ENCODE peak calls at places on chromosomes 16 and 17, in nine cellular contexts. H is aorta, Y is suprapubic skin, I is heart right ventricle, T is fibroblast of lung, Z is AG04450, U is hepatocyte, M is A549, B is adrenal gland. F is an unnamed sample. For H3K9me3, the result is how much of the 10 kb centered on the place peaks cover.

GRCh38 chr16:49351119-49351518 is 22.5 kb upstream of the C16orf78 start:
- DNase-seq in H (no peak), Y (no peak), I (no peak), T (no peak), Z (no peak), U (no peak), M (no peak), B (no peak), F (no peak)

GRCh38 chr16:20920799-20921198 is 20.2 kb downstream of the LYRM1 start:
- DNase-seq in H (no peak), Y (no peak), I (no peak), T (no peak), Z (no peak), U (no peak), M (no peak), B (no peak), F (no peak)

GRCh38 chr17:31424944-31425582 is 33.6 kb downstream of the RAB11FIP4 start:
- DNase-seq in H (no peak), Y (no peak), I (no peak), T (peak), Z (no peak), U (peak), M (no peak), B (peak), F (peak)

GRCh38 chr17:3964203-3965122 is at the start of gene ATP2A3:
- DNase-seq in H (no peak), Y (no peak), I (peak), T (no peak), Z (no peak), U (peak), M (no peak), B (no peak), F (peak)

GRCh38 chr16:66984902-66985311 is 3.5 kb upstream of the CES4A start:
- DNase-seq in H (no peak), Y (no peak), I (no peak), T (no peak), Z (no peak), U (no peak), M (no peak), B (no peak), F (no peak)

GRCh38 chr16:81326971-81327370 is 12.2 kb downstream of the GAN start:
- DNase-seq in H (no peak), Y (no peak), I (no peak), T (no peak), Z (no peak), U (no peak), M (no peak), B (no peak), F (no peak)

GRCh38 chr16:50593410-50594139 is 45.4 kb downstream of the NKD1 start:
- DNase-seq in H (no peak), Y (no peak), I (no peak), T (no peak), Z (no peak), U (no peak), M (no peak), B (no peak), F (no peak)

GRCh38 chr17:57363998-57364645 is 107.8 kb downstream of the MSI2 start:
- DNase-seq in H (no peak), Y (no peak), I (no peak), T (no peak), Z (no peak), U (no peak), M (no peak), B (no peak), F (no peak)

GRCh38 chr16:11744075-11744470 is 1.4 kb upstream of the TXNDC11 start:
- DNase-seq in H (no peak), Y (no peak), I (no peak), T (no peak), Z (no peak), U (no peak), M (no peak), B (no peak), F (no peak)

GRCh38 chr16:75860654-75861053 is 134.4 kb upstream of the CPHXL start:
- DNase-seq in H (no peak), Y (no peak), I (no peak), T (peak), Z (no peak), U (peak), M (no peak), B (no peak), F (peak)

GRCh38 chr16:70737377-70738082 is 51.7 kb upstream of the MTSS2 start:
- DNase-seq in H (peak), Y (peak), I (peak), T (peak), Z (peak), U (peak), M (no peak), B (peak), F (peak)

GRCh38 chr17:79936661-79937434 is 97.6 kb upstream of the CBX4 start:
- DNase-seq in H (no peak), Y (no peak), I (peak), T (no peak), Z (no peak), U (no peak), M (no peak), B (no peak), F (no peak)

GRCh38 chr17:64306850-64307463 is 43.9 kb upstream of the TEX2 start:
- DNase-seq in H (peak), Y (no peak), I (peak), T (peak), Z (peak), U (peak), M (peak), B (peak), F (peak)

GRCh38 chr16:86896976-86897375 is 318.6 kb downstream of the FOXL1 start:
- DNase-seq in H (peak), Y (no peak), I (no peak), T (no peak), Z (no peak), U (no peak), M (no peak), B (no peak), F (no peak)

GRCh38 chr16:48426244-48427135 is 41.3 kb upstream of the SIAH1 start:
- DNase-seq in H (no peak), Y (no peak), I (no peak), T (peak), Z (no peak), U (no peak), M (no peak), B (no peak), F (no peak)

GRCh38 chr17:22459331-22459952 is 767.1 kb downstream of the KCNJ18 start:
- DNase-seq in H (no peak), Y (no peak), I (no peak), T (no peak), Z (no peak), U (no peak), M (no peak), B (no peak), F (no peak)
- H3K9me3 ChIP-seq in H (under half), Y (under half), I (under half), T (under half), Z (under half), U (under half), M (under half), B (under half), F (under half)

DNA sequence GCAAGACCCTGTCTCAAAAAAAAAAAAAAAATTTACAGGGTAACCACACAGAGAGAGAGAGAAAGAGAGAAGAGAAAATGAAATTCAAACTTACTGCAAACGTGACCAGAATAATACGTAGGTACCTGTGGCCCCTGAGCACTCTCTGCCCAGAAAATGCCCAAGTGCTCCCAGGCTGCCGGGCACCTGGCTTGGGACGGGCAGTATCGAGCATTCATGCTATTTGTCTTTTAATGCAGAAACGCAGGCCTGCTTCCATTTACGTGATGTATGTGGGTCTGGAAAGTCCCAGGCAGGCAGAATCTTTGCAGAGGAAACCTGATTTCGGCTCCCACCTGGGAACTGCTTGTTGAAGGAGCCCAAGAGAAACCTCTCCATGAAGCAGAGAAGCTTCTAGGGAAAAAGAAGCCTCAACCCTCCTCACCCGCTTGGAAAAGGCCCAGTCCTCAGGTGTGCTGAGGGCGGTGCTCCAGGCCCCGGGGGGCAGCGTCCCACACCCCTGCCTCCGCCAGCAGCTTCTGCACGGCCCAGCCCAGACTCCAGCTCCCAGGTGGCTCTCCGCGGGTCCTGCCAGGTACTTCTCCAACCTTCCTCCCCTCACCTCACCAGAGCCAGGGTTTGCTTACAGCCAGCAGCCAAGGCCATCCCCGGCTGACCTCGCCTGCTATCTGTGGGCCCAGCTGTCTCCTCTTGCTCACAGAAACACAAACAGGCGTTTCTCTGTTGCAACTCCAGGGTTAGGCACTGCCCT is 14.0 kb downstream of the RPH3AL start:
- DNase-seq in H (peak), Y (peak), I (no peak), T (no peak), Z (no peak), U (peak), M (no peak), B (peak), F (peak)
- H3K4me3 ChIP-seq in H (no peak), Y (no peak), I (no peak), T (no peak), Z (no peak), U (no peak), M (no peak), B (no peak), F (no peak)

GRCh38 chr16:57266531-57267268 is 17.8 kb downstream of the PLLP start:
- DNase-seq in H (no peak), Y (no peak), I (no peak), T (peak), Z (no peak), U (no peak), M (no peak), B (no peak), F (peak)

GRCh38 chr16:57271063-57271345 is 13.5 kb downstream of the PLLP start:
- DNase-seq in H (no peak), Y (peak), I (no peak), T (no peak), Z (no peak), U (no peak), M (no peak), B (no peak), F (no peak)

GRCh38 chr16:57271867-57272495 is 12.5 kb downstream of the PLLP start:
- DNase-seq in H (no peak), Y (peak), I (no peak), T (no peak), Z (no peak), U (no peak), M (no peak), B (no peak), F (no peak)

GRCh38 chr16:57270221-57271062 is 14.0 kb downstream of the PLLP start:
- DNase-seq in H (no peak), Y (peak), I (no peak), T (no peak), Z (no peak), U (no peak), M (no peak), B (no peak), F (no peak)

DNA sequence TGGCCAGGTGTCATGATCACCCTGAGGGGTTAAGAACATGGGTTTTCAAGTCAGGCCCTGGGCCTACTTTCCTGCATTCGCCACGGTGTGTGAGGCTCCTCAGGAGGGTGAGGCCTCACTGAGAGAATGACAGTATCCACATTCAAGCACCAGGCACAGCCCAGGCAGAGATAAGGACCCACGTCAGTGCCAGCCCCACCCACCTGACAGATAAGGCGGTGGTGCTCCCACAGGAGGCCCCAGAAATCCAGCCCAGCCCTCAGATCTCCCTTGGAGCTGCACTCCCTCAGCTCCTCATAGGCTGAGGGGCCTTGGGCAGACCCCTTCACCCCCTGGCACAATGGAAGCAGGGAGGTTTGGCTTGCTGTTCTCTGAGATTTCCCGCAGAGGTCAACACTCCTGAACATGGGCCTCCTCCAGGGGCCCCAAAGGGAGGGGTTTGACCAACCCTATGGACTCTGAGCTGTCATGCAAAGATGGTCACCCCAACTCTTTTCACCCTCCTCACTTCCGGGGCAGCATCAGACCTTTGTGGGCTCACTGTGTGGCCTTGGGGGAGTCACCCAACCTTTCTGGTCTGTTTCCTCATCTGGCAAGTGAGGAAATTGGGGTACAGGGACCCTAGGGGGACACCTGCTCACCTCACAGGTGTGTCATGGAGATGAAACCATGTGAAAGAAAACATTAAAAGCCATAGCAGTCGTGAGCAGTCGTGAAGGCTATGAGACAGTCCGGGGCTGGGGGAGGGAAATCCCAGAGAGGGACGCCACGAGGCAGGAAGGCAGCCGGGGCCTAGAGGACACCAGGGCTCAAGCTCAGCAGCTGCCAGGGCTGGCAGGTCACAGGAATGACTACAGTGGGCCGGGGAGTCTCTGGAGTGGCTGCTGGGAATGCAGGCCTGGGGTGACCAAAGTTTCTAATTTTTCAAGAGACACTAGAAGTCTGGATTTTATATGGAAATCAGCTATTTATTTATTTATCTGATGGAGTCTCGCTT is 15.4 kb downstream of the PLLP start:
- DNase-seq in H (no peak), Y (peak), I (peak), T (peak), Z (no peak), U (peak), M (peak), B (peak), F (peak)
- H3K9me3 ChIP-seq in H (under half), Y (under half), I (under half), T (under half), Z (under half), U (under half), M (under half), B (under half), F (under half)

GRCh38 chr17:35541434-35541833 is 4.0 kb upstream of the SLFN12L start:
- DNase-seq in H (no peak), Y (no peak), I (no peak), T (no peak), Z (no peak), U (no peak), M (no peak), B (no peak), F (no peak)

GRCh38 chr17:35537569-35538209 is at the start of gene SLFN12L:
- DNase-seq in H (no peak), Y (no peak), I (no peak), T (no peak), Z (no peak), U (no peak), M (no peak), B (no peak), F (no peak)

GRCh38 chr17:35536664-35537160 is 766 bp downstream of the SLFN12L start:
- DNase-seq in H (no peak), Y (no peak), I (no peak), T (no peak), Z (no peak), U (no peak), M (no peak), B (no peak), F (no peak)

GRCh38 chr17:35540589-35541404 is 3.3 kb upstream of the SLFN12L start:
- DNase-seq in H (peak), Y (no peak), I (no peak), T (peak), Z (no peak), U (no peak), M (no peak), B (no peak), F (no peak)

DNA sequence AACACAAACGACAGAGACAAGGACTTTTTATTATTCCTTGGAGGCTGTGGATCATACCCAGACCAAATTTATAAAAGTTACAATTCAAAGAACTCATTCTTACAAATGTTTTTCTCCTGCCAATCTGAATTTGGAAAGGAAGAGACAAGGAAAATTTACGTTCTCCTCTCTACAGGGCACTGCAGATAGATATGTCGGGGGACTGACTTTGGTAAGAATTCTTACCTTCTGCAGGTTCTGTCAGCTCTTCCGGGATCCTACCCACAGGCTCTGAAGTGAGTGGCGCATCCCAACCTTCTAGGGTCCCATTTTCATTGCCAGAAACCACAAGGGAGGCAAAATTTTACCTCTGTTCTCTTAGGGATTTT is 2.2 kb upstream of the SLFN12L start:
- DNase-seq in H (no peak), Y (no peak), I (no peak), T (no peak), Z (no peak), U (no peak), M (no peak), B (no peak), F (no peak)
- H3K4me3 ChIP-seq in H (no peak), Y (peak), I (no peak), T (no peak), Z (no peak), U (no peak), M (no peak), B (no peak), F (no peak)

GRCh38 chr17:8294361-8294760 is 839 bp downstream of the SLC25A35 start:
- DNase-seq in H (no peak), Y (peak), I (no peak), T (no peak), Z (no peak), U (no peak), M (no peak), B (no peak), F (no peak)
- H3K9me3 ChIP-seq in H (under half), Y (under half), I (under half), T (under half), Z (under half), U (under half), M (under half), B (under half), F (under half)

DNA sequence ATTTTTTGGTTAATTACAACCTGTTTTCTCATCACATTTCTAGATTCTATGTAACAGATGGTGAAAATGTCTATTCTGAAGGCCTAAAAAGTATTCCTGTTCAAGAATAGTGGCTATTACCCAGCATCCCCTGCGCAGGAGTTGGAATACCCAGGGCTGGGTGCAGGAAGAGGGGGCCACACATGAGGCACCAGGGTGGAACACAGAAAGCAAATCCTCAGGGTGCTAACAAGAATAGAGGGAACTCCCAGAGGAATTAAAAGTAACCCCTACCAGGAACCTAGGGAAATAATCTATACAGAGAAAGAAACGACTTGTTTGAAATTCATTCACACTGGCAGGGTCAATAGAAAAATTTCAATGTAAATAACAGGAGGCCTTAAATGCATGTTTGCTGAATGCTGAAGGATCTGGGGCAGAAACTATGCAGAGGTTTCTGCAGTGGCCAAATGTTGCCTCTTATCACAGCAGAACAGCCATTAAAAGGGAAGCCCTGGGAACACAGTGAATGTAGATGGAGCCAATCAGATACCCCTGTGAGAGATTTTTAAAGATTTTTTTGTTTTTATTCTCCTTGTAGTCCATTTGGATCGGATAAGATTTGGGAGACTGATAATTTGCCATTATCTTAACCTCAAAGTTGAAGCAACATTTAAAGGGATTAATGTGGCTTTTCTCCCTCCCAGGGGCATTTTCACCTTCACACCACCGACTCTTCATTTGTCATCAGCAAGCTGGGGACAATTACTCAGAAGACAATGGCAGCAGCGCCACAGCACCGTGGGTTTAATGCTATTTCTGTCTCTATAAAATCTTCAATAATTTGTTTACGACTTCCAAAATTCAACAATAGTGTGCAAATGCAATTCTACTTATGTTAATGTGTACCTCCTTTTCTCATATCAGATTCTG is 196.0 kb upstream of the PSMD7 start:
- DNase-seq in H (no peak), Y (no peak), I (no peak), T (no peak), Z (no peak), U (no peak), M (no peak), B (no peak), F (no peak)
- H3K4me3 ChIP-seq in H (no peak), Y (no peak), I (no peak), T (no peak), Z (no peak), U (no peak), M (no peak), B (no peak), F (no peak)

GRCh38 chr16:3413730-3414379 is 12.8 kb downstream of the ZNF174 start:
- DNase-seq in H (no peak), Y (no peak), I (no peak), T (peak), Z (no peak), U (no peak), M (no peak), B (no peak), F (no peak)

DNA sequence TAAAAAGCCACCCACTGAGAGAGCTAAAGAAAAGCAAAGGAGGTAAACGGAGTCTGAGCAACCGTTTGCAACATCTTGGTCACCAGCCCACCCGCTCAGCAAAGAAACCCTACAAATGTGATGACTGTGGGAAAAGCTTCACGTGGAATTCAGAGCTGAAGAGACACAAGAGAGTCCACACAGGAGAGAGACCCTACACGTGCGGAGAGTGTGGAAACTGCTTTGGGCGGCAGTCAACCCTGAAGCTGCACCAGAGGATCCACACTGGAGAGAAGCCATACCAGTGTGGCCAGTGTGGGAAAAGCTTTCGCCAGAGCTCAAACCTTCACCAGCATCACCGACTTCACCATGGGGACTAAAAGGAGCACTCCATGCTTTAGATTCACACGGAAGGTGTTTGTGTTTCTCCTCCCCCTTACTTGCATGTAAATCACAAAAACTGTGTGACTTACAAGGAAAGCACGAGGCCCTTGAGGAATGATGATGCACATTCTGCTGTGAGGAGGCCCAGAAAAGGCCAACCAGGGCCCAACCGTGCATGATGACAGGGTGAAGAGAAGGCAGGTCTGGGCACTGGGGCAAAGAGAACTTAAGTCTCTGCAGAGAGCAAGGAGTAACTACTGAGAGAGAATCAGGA is 7.7 kb downstream of the ZNF174 start:
- DNase-seq in H (no peak), Y (no peak), I (no peak), T (no peak), Z (no peak), U (no peak), M (no peak), B (no peak), F (no peak)
- H3K9me3 ChIP-seq in H (under half), Y (half or more), I (under half), T (under half), Z (half or more), U (half or more), M (half or more), B (under half), F (half or more)